ENCODE peak calls at places on chromosome 6, in seven cellular contexts. H is neural progenitor cell, W is HL-60, N is cardiac fibroblast, O is prostate gland, G is fibroblast of lung, R is lower lobe of right lung. B is an unnamed sample.

GRCh38 chr6:45423111-45423900 is 45.6 kb upstream of the SUPT3H start:
- DNase-seq in H (peak; percentile 65), N (no peak), G (no peak), R (peak; percentile 63), W (peak; percentile 48), O (peak; percentile 14), B (peak; percentile 56)

GRCh38 chr6:78611886-78612480 is 255.4 kb upstream of the IRAK1BP1 start:
- DNase-seq in R (no peak), N (peak; percentile 34), O (no peak), G (peak; percentile 24), H (peak; percentile 5), W (no peak), B (peak; percentile 34)

GRCh38 chr6:111871207-111871606 is 2.0 kb downstream of the FYN start:
- DNase-seq in G (no peak), W (peak; percentile 61), H (no peak), R (no peak), N (no peak), O (no peak), B (no peak)

GRCh38 chr6:106553440-106553839 is 75.9 kb downstream of the RTN4IP1 start:
- DNase-seq in H (no peak), W (no peak), O (no peak), N (no peak), R (no peak), G (no peak), B (no peak)

GRCh38 chr6:68635706-68636513 is 828 bp downstream of the ADGRB3 start:
- DNase-seq in R (no peak), N (peak; percentile 29), H (peak; percentile 57), O (peak; percentile 9), G (peak; percentile 53), W (no peak), B (no peak)

GRCh38 chr6:11229267-11230043 is 3.0 kb downstream of the NEDD9 start:
- DNase-seq in G (no peak), H (peak; percentile 84), O (peak; percentile 69), W (no peak), N (no peak), R (no peak), B (no peak)

GRCh38 chr6:16049178-16049577 is 79.7 kb upstream of the MYLIP start:
- DNase-seq in G (no peak), O (no peak), R (no peak), N (peak; percentile 13), H (no peak), W (no peak), B (no peak)

GRCh38 chr6:133594551-133594950 is 294.4 kb upstream of the TCF21 start:
- DNase-seq in G (peak; percentile 52), H (no peak), N (no peak), O (no peak), W (no peak), R (no peak), B (peak; percentile 48)

GRCh38 chr6:43086022-43086658 is 10.0 kb downstream of the PTK7 start:
- DNase-seq in W (no peak), O (no peak), R (no peak), G (no peak), N (no peak), H (no peak), B (peak; percentile 10)

GRCh38 chr6:75932067-75932466 is 140.4 kb downstream of the IMPG1 start:
- DNase-seq in W (peak; percentile 23), G (peak; percentile 17), O (no peak), R (no peak), N (peak; percentile 19), H (peak; percentile 81), B (peak; percentile 16)

GRCh38 chr6:153625089-153625488 is 414.0 kb upstream of the OPRM1 start:
- DNase-seq in N (peak; percentile 75), O (no peak), H (peak; percentile 24), R (no peak), G (peak; percentile 5), W (no peak), B (peak; percentile 45)

GRCh38 chr6:111468329-111469012 is 14.5 kb downstream of the REV3L start:
- DNase-seq in O (no peak), G (no peak), W (no peak), H (no peak), R (no peak), N (no peak), B (peak; percentile 39)

GRCh38 chr6:160084198-160084776 is 37.3 kb upstream of the SLC22A1 start:
- DNase-seq in W (no peak), R (no peak), N (no peak), H (no peak), G (no peak), O (no peak), B (no peak)

GRCh38 chr6:161003336-161003735 is 11.8 kb downstream of the MAP3K4 start:
- DNase-seq in H (no peak), N (no peak), R (no peak), O (no peak), G (no peak), W (no peak), B (no peak)

GRCh38 chr6:109503327-109504224 is 20.6 kb upstream of the ZBTB24 start:
- DNase-seq in O (no peak), N (no peak), G (peak; percentile 47), H (no peak), W (peak; percentile 51), R (no peak), B (no peak)

GRCh38 chr6:52929321-52930164 is 20.0 kb upstream of the GSTA3 start:
- DNase-seq in O (peak; percentile 40), W (no peak), G (peak; percentile 90), N (peak; percentile 79), R (no peak), H (no peak), B (peak; percentile 94)

GRCh38 chr6:41586564-41586963 is 40.4 kb downstream of the FOXP4 start:
- DNase-seq in W (no peak), R (no peak), G (no peak), N (no peak), H (no peak), O (no peak), B (no peak)

GRCh38 chr6:44044154-44044539 is 83.1 kb downstream of the MRPL14 start:
- DNase-seq in G (peak; percentile 38), H (no peak), O (no peak), N (no peak), W (no peak), R (no peak), B (peak; percentile 47)

GRCh38 chr6:6790891-6791290 is 202.4 kb downstream of the LY86 start:
- DNase-seq in W (no peak), R (no peak), N (no peak), H (no peak), G (no peak), O (no peak), B (no peak)

GRCh38 chr6:6784514-6785162 is 196.1 kb downstream of the LY86 start:
- DNase-seq in R (no peak), O (no peak), H (no peak), W (no peak), G (no peak), N (peak; percentile 8), B (peak; percentile 19)

GRCh38 chr6:6785163-6785521 is 196.6 kb downstream of the LY86 start:
- DNase-seq in R (no peak), N (peak; percentile 14), G (peak; percentile 9), O (no peak), H (no peak), W (no peak), B (peak; percentile 23)

GRCh38 chr6:6790393-6790792 is 201.9 kb downstream of the LY86 start:
- DNase-seq in R (no peak), N (no peak), O (no peak), W (no peak), H (no peak), G (no peak), B (no peak)

DNA sequence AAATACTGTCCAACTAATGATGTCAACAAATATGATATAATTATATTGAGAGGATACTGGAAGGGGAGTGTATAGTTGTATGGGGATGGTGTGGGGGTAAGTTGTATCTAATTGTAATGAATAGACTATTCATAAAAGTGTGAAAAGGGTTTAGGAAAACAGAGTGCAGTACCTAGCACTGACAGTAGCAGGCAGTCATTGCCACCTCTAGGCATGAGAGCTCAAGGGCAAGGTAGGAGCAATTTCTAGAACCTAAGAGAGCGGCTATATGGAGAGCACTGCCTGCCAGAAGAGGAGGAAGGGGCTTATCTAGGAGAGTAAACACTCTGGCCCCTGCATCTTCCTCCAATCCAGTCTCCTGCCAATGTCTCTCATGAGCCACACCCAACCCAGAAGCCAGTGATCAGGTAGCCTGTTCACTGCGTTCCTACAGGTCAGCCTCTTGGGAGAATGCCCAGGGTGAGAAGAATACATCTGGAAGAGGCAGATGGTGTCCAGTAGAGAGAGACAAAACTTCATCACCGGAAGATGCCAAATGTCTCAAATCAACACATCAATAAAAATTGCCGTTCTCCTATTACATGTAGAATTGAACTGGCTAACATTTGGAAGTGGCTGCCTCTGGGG is 200.0 kb downstream of the LY86 start:
- DNase-seq in O (no peak), G (no peak), H (peak; percentile 25), R (no peak), W (peak; percentile 56), N (peak; percentile 14), B (peak; percentile 29)
- TF ChIP-seq CTCF in O (no peak), G (peak; percentile 40), H (peak; percentile 57), R (peak; percentile 49), W (peak; percentile 64), N (peak; percentile 70), B (peak; percentile 62)

DNA sequence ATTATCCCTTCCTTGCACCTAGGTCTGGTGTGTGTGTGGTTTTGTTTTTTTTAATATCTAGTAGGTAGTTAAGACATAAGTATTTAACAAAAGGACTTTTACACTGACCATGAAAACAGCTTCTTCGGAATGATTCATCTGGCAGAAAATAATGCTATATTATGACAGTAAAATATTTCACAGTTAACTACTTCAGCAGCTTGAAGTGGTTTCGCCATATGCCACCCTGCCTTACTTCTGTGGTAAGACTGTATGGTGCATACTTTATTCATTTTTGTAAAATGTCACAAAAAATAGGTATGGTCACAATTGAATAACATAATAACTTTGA is 868 bp upstream of the PTPRK start:
- DNase-seq in G (peak; percentile 69), O (no peak), W (no peak), R (no peak), H (no peak), N (peak; percentile 46), B (peak; percentile 58)
- H3K4me3 ChIP-seq in G (peak overlapping the region; percentile 94), O (peak overlapping the region; percentile 64), W (no peak overlapping the region), R (peak overlapping the region; percentile 82), H (peak overlapping the region; percentile 64), N (peak overlapping the region; percentile 87), B (peak overlapping the region; percentile 75)

GRCh38 chr6:165049362-165049761 is 260.0 kb downstream of the C6orf118 start:
- DNase-seq in O (no peak), N (peak; percentile 31), W (peak; percentile 62), H (peak; percentile 78), G (no peak), R (no peak), B (peak; percentile 14)
- TF ChIP-seq CTCF in O (peak; percentile 7), N (peak; percentile 30), W (peak; percentile 23), H (peak; percentile 80), G (no peak), R (peak; percentile 20), B (peak; percentile 42)

DNA sequence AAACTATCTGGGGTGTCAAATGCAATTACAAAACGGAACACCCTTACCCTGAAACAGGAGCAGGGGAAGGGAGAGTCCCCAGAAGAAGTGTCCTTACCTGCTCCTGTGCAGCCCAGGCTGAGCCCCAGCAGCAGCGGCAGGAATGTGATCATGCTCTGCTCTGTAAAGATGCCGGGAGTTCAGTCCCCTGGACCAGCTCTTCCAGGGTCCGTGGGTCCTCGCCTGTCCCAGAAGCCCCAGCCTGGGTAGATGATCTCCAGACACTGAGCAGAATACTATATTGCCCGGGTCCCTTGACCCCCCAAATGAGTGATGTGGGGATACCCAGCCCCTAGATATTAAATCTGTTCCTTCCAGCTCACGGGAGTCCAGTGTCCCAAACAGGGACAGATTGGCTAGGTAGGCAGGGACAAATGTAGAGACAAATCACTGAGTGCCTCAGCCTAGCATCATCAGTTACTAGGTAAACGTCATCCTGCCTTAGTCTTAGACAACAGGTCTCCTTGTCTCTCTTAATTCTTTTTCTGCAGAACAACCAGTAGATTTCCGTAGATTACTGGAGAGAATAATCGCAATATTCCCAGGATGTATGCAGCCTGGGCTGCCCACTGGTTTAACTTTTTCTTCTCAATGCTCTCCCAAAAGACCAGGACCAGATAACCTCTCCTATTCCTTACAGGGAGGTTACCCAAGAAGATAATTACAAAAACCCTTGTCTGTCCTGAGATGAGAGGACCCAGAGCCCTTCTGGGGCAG is at the start of gene HLA-DMB:
- DNase-seq in H (peak; percentile 87), W (peak; percentile 53), G (peak; percentile 64), N (peak; percentile 68), R (peak; percentile 56), O (peak; percentile 73), B (peak; percentile 70)
- H3K4me3 ChIP-seq in H (peak within 1 kb of the TSS; percentile 40), W (no peak within 1 kb of the TSS), G (peak within 1 kb of the TSS; percentile 40), N (no peak within 1 kb of the TSS), R (peak within 1 kb of the TSS; percentile 56), O (peak within 1 kb of the TSS; percentile 24), B (no peak within 1 kb of the TSS)

B was measured in fibroblast of mammary gland.